ENCODE peak calls at places on chromosomes 11 and 22, in nine cellular contexts. One of them, this sample, is unnamed.

GRCh38 chr11:76270387-76270786 is 64.1 kb upstream of the WNT11 start:
- DNase-seq in left ventricle myocardium inferior: no peak
- DNase-seq in neural crest cell: no peak
- DNase-seq in Panc1: no peak
- DNase-seq in endodermal cell: no peak
- DNase-seq in AG10803: no peak
- DNase-seq in GM10248: no peak
- DNase-seq in HFF-Myc: no peak
- DNase-seq in MM.1S: no peak
- DNase-seq in this sample: no peak

GRCh38 chr22:49103314-49104052 is 724.2 kb downstream of the BRD1 start:
- DNase-seq in left ventricle myocardium inferior: no peak
- DNase-seq in neural crest cell: no peak
- DNase-seq in Panc1: no peak
- DNase-seq in endodermal cell: no peak
- DNase-seq in AG10803: no peak
- DNase-seq in GM10248: no peak
- DNase-seq in HFF-Myc: no peak
- DNase-seq in MM.1S: no peak
- DNase-seq in this sample: no peak

GRCh38 chr11:66617148-66617814 is 851 bp downstream of the RBM14 start:
- DNase-seq in left ventricle myocardium inferior: peak; percentile 80
- DNase-seq in neural crest cell: no peak
- DNase-seq in Panc1: no peak
- DNase-seq in endodermal cell: no peak
- DNase-seq in AG10803: peak; percentile 60
- DNase-seq in GM10248: no peak
- DNase-seq in HFF-Myc: no peak
- DNase-seq in MM.1S: peak; percentile 18
- DNase-seq in this sample: no peak

GRCh38 chr11:7668911-7669310 is 4.4 kb downstream of the CYB5R2 start:
- DNase-seq in left ventricle myocardium inferior: no peak
- DNase-seq in neural crest cell: no peak
- DNase-seq in Panc1: no peak
- DNase-seq in endodermal cell: no peak
- DNase-seq in AG10803: no peak
- DNase-seq in GM10248: no peak
- DNase-seq in HFF-Myc: no peak
- DNase-seq in MM.1S: no peak
- DNase-seq in this sample: no peak

GRCh38 chr22:24059793-24060192 is 48.7 kb downstream of the CABIN1 start:
- DNase-seq in left ventricle myocardium inferior: no peak
- DNase-seq in neural crest cell: no peak
- DNase-seq in Panc1: no peak
- DNase-seq in endodermal cell: no peak
- DNase-seq in AG10803: no peak
- DNase-seq in GM10248: no peak
- DNase-seq in HFF-Myc: no peak
- DNase-seq in MM.1S: no peak
- DNase-seq in this sample: no peak

GRCh38 chr11:77091146-77091940 is 11.3 kb upstream of the OMP start:
- DNase-seq in left ventricle myocardium inferior: peak; percentile 81
- DNase-seq in neural crest cell: peak; percentile 71
- DNase-seq in Panc1: peak; percentile 50
- DNase-seq in endodermal cell: peak; percentile 98
- DNase-seq in AG10803: peak; percentile 69
- DNase-seq in GM10248: peak; percentile 91
- DNase-seq in HFF-Myc: no peak
- DNase-seq in MM.1S: peak; percentile 74
- DNase-seq in this sample: peak; percentile 94

GRCh38 chr22:38490915-38491314 is 15.2 kb downstream of the DDX17 start:
- DNase-seq in left ventricle myocardium inferior: peak; percentile 67
- DNase-seq in neural crest cell: no peak
- DNase-seq in Panc1: no peak
- DNase-seq in endodermal cell: no peak
- DNase-seq in AG10803: no peak
- DNase-seq in GM10248: no peak
- DNase-seq in HFF-Myc: peak; percentile 40
- DNase-seq in MM.1S: no peak
- DNase-seq in this sample: no peak

GRCh38 chr11:111693224-111693937 is 72.8 kb downstream of the PPP2R1B start:
- DNase-seq in left ventricle myocardium inferior: no peak
- DNase-seq in neural crest cell: no peak
- DNase-seq in Panc1: no peak
- DNase-seq in endodermal cell: no peak
- DNase-seq in AG10803: no peak
- DNase-seq in GM10248: no peak
- DNase-seq in HFF-Myc: no peak
- DNase-seq in MM.1S: no peak
- DNase-seq in this sample: peak; percentile 15

GRCh38 chr11:109818303-109818702 is 274.9 kb upstream of the ZC3H12C start:
- DNase-seq in left ventricle myocardium inferior: no peak
- DNase-seq in neural crest cell: no peak
- DNase-seq in Panc1: no peak
- DNase-seq in endodermal cell: no peak
- DNase-seq in AG10803: no peak
- DNase-seq in GM10248: no peak
- DNase-seq in HFF-Myc: no peak
- DNase-seq in MM.1S: peak; percentile 44
- DNase-seq in this sample: no peak

GRCh38 chr11:69803604-69804218 is 15.5 kb downstream of the FGF3 start:
- DNase-seq in left ventricle myocardium inferior: no peak
- DNase-seq in neural crest cell: no peak
- DNase-seq in Panc1: no peak
- DNase-seq in endodermal cell: no peak
- DNase-seq in AG10803: no peak
- DNase-seq in GM10248: no peak
- DNase-seq in HFF-Myc: no peak
- DNase-seq in MM.1S: no peak
- DNase-seq in this sample: no peak

GRCh38 chr11:31529701-31530100 is 20.1 kb downstream of the ELP4 start:
- DNase-seq in left ventricle myocardium inferior: no peak
- DNase-seq in neural crest cell: no peak
- DNase-seq in Panc1: no peak
- DNase-seq in endodermal cell: no peak
- DNase-seq in AG10803: no peak
- DNase-seq in GM10248: no peak
- DNase-seq in HFF-Myc: no peak
- DNase-seq in MM.1S: peak; percentile 23
- DNase-seq in this sample: peak; percentile 13

GRCh38 chr11:132032555-132032954 is 662.1 kb downstream of the NTM start:
- DNase-seq in left ventricle myocardium inferior: no peak
- DNase-seq in neural crest cell: no peak
- DNase-seq in Panc1: no peak
- DNase-seq in endodermal cell: no peak
- DNase-seq in AG10803: peak; percentile 70
- DNase-seq in GM10248: no peak
- DNase-seq in HFF-Myc: no peak
- DNase-seq in MM.1S: no peak
- DNase-seq in this sample: no peak

GRCh38 chr11:112608466-112608865 is 347.8 kb upstream of the PLET1 start:
- DNase-seq in left ventricle myocardium inferior: no peak
- DNase-seq in neural crest cell: no peak
- DNase-seq in Panc1: no peak
- DNase-seq in endodermal cell: no peak
- DNase-seq in AG10803: no peak
- DNase-seq in GM10248: no peak
- DNase-seq in HFF-Myc: no peak
- DNase-seq in MM.1S: no peak
- DNase-seq in this sample: no peak

GRCh38 chr22:26650722-26651421 is 6.5 kb upstream of the MIAT start:
- DNase-seq in left ventricle myocardium inferior: no peak
- DNase-seq in neural crest cell: no peak
- DNase-seq in Panc1: no peak
- DNase-seq in endodermal cell: no peak
- DNase-seq in AG10803: no peak
- DNase-seq in GM10248: no peak
- DNase-seq in HFF-Myc: no peak
- DNase-seq in MM.1S: no peak
- DNase-seq in this sample: peak; percentile 43

GRCh38 chr11:15327786-15328231 is 213.1 kb downstream of the INSC start:
- DNase-seq in left ventricle myocardium inferior: peak; percentile 33
- DNase-seq in neural crest cell: peak; percentile 77
- DNase-seq in Panc1: no peak
- DNase-seq in endodermal cell: peak; percentile 96
- DNase-seq in AG10803: peak; percentile 3
- DNase-seq in GM10248: peak; percentile 24
- DNase-seq in HFF-Myc: no peak
- DNase-seq in MM.1S: peak; percentile 23
- DNase-seq in this sample: peak; percentile 25

GRCh38 chr11:27084407-27084985 is 43.9 kb downstream of the BBOX1 start:
- DNase-seq in left ventricle myocardium inferior: no peak
- DNase-seq in neural crest cell: no peak
- DNase-seq in Panc1: no peak
- DNase-seq in endodermal cell: no peak
- DNase-seq in AG10803: peak; percentile 30
- DNase-seq in GM10248: no peak
- DNase-seq in HFF-Myc: no peak
- DNase-seq in MM.1S: no peak
- DNase-seq in this sample: no peak

DNA sequence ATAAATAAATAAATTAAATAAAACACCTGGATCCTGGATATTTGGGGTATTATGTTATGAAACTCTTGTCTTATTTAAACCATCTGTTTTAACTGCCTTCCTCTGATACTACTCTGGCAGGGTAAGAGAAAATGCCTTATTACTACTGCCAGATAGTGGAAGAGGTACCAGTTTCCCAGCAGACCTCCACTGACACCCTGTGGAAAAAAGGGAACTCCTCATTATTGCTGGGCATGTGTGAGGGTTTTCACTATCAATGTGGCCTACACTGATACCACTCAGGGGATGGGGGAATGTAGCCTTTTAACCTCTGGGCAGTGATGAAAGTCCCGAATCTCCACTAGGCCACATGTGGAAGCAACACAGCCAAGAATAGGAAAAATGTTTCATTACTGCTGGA is 121.0 kb downstream of the LUZP2 start:
- DNase-seq in left ventricle myocardium inferior: no peak
- DNase-seq in neural crest cell: no peak
- DNase-seq in Panc1: no peak
- DNase-seq in endodermal cell: no peak
- DNase-seq in AG10803: no peak
- DNase-seq in GM10248: no peak
- DNase-seq in HFF-Myc: no peak
- DNase-seq in MM.1S: no peak
- DNase-seq in this sample: no peak
- TF ChIP-seq CTCF in left ventricle myocardium inferior: no peak
- TF ChIP-seq CTCF in neural crest cell: no peak
- TF ChIP-seq CTCF in Panc1: no peak
- TF ChIP-seq CTCF in endodermal cell: peak; percentile 51
- TF ChIP-seq CTCF in AG10803: no peak
- TF ChIP-seq CTCF in GM10248: no peak
- TF ChIP-seq CTCF in HFF-Myc: no peak
- TF ChIP-seq CTCF in MM.1S: no peak
- TF ChIP-seq CTCF in this sample: peak; percentile 1

GRCh38 chr11:96086111-96086510 is 162.2 kb upstream of the MTMR2 start:
- DNase-seq in left ventricle myocardium inferior: no peak
- DNase-seq in neural crest cell: no peak
- DNase-seq in Panc1: no peak
- DNase-seq in endodermal cell: no peak
- DNase-seq in AG10803: no peak
- DNase-seq in GM10248: no peak
- DNase-seq in HFF-Myc: no peak
- DNase-seq in MM.1S: no peak
- DNase-seq in this sample: no peak
- TF ChIP-seq CTCF in left ventricle myocardium inferior: no peak
- TF ChIP-seq CTCF in neural crest cell: no peak
- TF ChIP-seq CTCF in Panc1: no peak
- TF ChIP-seq CTCF in endodermal cell: no peak
- TF ChIP-seq CTCF in AG10803: no peak
- TF ChIP-seq CTCF in GM10248: no peak
- TF ChIP-seq CTCF in HFF-Myc: no peak
- TF ChIP-seq CTCF in MM.1S: no peak
- TF ChIP-seq CTCF in this sample: no peak

DNA sequence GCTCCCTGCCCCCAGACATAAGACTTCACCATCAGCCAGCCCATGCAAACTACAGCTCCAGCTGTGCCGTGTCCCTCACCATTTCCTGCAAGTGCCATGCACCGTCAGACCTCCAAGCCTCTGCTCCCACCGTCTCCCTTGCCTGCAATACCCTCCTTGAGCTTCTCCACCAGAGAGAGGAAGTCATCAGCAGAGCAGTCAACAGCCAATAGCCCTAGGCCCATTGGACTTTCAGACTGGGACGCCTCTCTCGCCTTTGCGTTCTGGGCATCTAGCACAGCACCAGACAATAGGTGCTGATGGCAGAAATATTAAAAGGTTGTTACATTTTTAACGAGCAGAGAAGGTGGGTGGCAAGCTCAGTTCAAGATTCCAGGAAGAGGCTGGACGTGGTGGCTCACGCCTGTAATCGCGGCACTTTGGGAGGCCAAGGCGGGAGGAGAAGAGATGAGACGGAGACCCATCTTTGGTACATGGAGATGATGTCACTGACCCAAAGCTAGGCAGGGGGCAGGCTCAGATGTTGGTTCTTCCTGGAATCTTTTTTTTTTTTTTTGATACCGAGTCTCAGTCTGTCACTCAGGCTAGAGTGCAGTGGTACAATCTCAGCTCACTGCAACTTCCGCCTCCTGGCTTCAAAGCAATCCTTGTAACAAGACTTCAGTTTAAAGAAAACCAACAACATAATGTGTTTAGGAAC is 31.9 kb downstream of the SCGB1A1 start:
- DNase-seq in left ventricle myocardium inferior: no peak
- DNase-seq in neural crest cell: no peak
- DNase-seq in Panc1: no peak
- DNase-seq in endodermal cell: peak; percentile 63
- DNase-seq in AG10803: no peak
- DNase-seq in GM10248: no peak
- DNase-seq in HFF-Myc: no peak
- DNase-seq in MM.1S: no peak
- DNase-seq in this sample: no peak
- TF ChIP-seq CTCF in left ventricle myocardium inferior: no peak
- TF ChIP-seq CTCF in neural crest cell: no peak
- TF ChIP-seq CTCF in Panc1: no peak
- TF ChIP-seq CTCF in endodermal cell: no peak
- TF ChIP-seq CTCF in AG10803: no peak
- TF ChIP-seq CTCF in GM10248: no peak
- TF ChIP-seq CTCF in HFF-Myc: no peak
- TF ChIP-seq CTCF in MM.1S: no peak
- TF ChIP-seq CTCF in this sample: no peak

DNA sequence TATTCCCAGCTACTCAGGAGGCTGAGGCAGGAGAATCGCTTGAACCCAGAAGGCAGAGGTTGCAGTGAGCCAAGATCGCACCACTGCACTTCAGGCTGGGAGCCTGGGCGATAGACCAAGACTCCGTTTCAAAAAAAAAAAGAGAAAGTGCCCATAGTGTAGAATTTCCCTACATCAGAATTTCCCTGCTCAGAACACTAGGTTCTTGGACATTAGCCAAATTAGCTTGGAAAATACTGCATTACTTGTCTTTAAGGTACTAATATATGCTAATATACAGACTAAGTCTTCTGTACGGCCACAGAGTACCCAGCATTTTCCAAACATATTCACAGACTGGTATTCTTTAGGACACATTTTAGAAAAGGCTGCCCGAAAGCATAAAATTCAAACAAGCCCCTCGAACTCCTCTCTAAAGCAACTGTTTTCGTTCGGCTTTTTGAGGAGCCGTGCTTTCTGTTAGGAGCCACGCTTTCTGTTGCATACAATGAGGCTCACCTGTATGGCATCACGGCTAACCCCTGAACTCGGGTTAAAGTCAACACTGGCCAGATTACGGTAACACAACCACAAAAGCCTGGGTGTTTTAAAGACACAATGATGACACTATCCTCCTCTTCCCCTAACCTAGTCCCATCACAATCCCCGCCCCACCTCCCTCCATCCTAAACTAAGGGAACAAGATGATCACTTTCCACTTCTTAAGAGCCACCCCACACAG is 18.4 kb downstream of the TNKS1BP1 start:
- DNase-seq in left ventricle myocardium inferior: no peak
- DNase-seq in neural crest cell: no peak
- DNase-seq in Panc1: no peak
- DNase-seq in endodermal cell: no peak
- DNase-seq in AG10803: no peak
- DNase-seq in GM10248: no peak
- DNase-seq in HFF-Myc: no peak
- DNase-seq in MM.1S: no peak
- DNase-seq in this sample: no peak
- TF ChIP-seq CTCF in left ventricle myocardium inferior: no peak
- TF ChIP-seq CTCF in neural crest cell: no peak
- TF ChIP-seq CTCF in Panc1: no peak
- TF ChIP-seq CTCF in endodermal cell: no peak
- TF ChIP-seq CTCF in AG10803: no peak
- TF ChIP-seq CTCF in GM10248: no peak
- TF ChIP-seq CTCF in HFF-Myc: no peak
- TF ChIP-seq CTCF in MM.1S: no peak
- TF ChIP-seq CTCF in this sample: no peak

This sample was measured in GM13977.